ENCODE peak calls at places on chromosomes 4 and X, in seven cellular contexts. G, K, W, R, F, U and E are unnamed samples.

GRCh38 chr4:96952610-96953009 is 1112.7 kb downstream of the PDHA2 start:
- DNase-seq in W (no peak), F (no peak), U (no peak), K (no peak), G (no peak), R (no peak), E (no peak)

GRCh38 chr4:37889849-37890500 is 909 bp upstream of the TBC1D1 start:
- DNase-seq in K (no peak), U (peak; percentile 42), W (peak; percentile 32), G (peak; percentile 26), F (no peak), R (no peak), E (no peak)

GRCh38 chr4:52869196-52869595 is 7.1 kb downstream of the RASL11B start:
- DNase-seq in G (peak; percentile 31), F (no peak), U (peak; percentile 76), W (peak; percentile 46), K (no peak), R (no peak), E (peak; percentile 92)

GRCh38 chrX:5730561-5730960 is 498.1 kb downstream of the NLGN4X start:
- DNase-seq in G (no peak), U (no peak), F (no peak), R (no peak), W (no peak), K (no peak), E (no peak)

GRCh38 chr4:159400782-159401712 is 298.2 kb downstream of the RAPGEF2 start:
- DNase-seq in G (no peak), U (no peak), R (peak; percentile 38), K (no peak), W (no peak), F (no peak), E (no peak)

GRCh38 chr4:54525602-54526001 is 132.2 kb upstream of the KIT start:
- DNase-seq in R (no peak), W (no peak), G (no peak), F (no peak), K (no peak), U (no peak), E (no peak)

GRCh38 chr4:7941111-7942018 is 1.7 kb upstream of the AFAP1 start:
- DNase-seq in R (no peak), G (no peak), F (no peak), W (no peak), K (no peak), U (no peak), E (peak; percentile 47)

GRCh38 chr4:53558061-53558801 is 33.1 kb downstream of the LNX1 start:
- DNase-seq in F (no peak), K (no peak), W (no peak), G (no peak), U (no peak), R (peak; percentile 59), E (no peak)

GRCh38 chr4:75584067-75584466 is 28.2 kb downstream of the ODAPH start:
- DNase-seq in W (no peak), R (no peak), F (no peak), U (no peak), K (no peak), G (no peak), E (no peak)

GRCh38 chrX:50484662-50485061 is 14.0 kb upstream of the DGKK start:
- DNase-seq in G (no peak), W (no peak), K (no peak), U (no peak), R (no peak), F (no peak), E (no peak)

GRCh38 chr4:187258651-187259401 is 535.2 kb upstream of the FAT1 start:
- DNase-seq in K (no peak), R (no peak), G (no peak), W (no peak), F (no peak), U (no peak), E (no peak)

GRCh38 chr4:26294904-26295303 is 25.9 kb upstream of the RBPJ start:
- DNase-seq in K (no peak), U (no peak), W (no peak), G (no peak), R (no peak), F (no peak), E (no peak)

GRCh38 chrX:151929131-151929530 is 16.4 kb downstream of the MAGEA4 start:
- DNase-seq in U (no peak), R (no peak), F (no peak), G (no peak), K (no peak), W (no peak), E (no peak)

GRCh38 chr4:156169861-156170260 is 216.2 kb upstream of the CTSO start:
- DNase-seq in W (no peak), U (no peak), R (no peak), K (no peak), G (no peak), F (no peak), E (no peak)

GRCh38 chr4:118888666-118889312 is at the start of gene SYNPO2:
- DNase-seq in G (peak; percentile 72), R (no peak), U (peak; percentile 84), W (peak; percentile 61), F (peak; percentile 23), K (no peak), E (peak; percentile 95)

GRCh38 chr4:152591361-152591760 is 55.5 kb upstream of the FBXW7 start:
- DNase-seq in R (no peak), F (peak; percentile 35), K (no peak), G (peak; percentile 63), W (peak; percentile 65), U (peak; percentile 62), E (peak; percentile 85)

GRCh38 chr4:87038837-87039715 is 104.3 kb downstream of the AFF1 start:
- DNase-seq in F (no peak), G (peak; percentile 43), U (peak; percentile 41), K (no peak), R (peak; percentile 14), W (no peak), E (no peak)

GRCh38 chr4:1448589-1449420 is 42.6 kb upstream of the NKX1-1 start:
- DNase-seq in K (no peak), U (no peak), F (no peak), R (no peak), G (no peak), W (no peak), E (peak; percentile 77)

GRCh38 chr4:535181-535923 is 36.3 kb downstream of the PIGG start:
- DNase-seq in R (no peak), K (no peak), G (no peak), W (no peak), F (no peak), U (no peak), E (peak; percentile 66)

GRCh38 chrX:72349190-72349589 is 43.5 kb upstream of the CITED1 start:
- DNase-seq in U (no peak), R (no peak), W (no peak), F (no peak), K (no peak), G (no peak), E (no peak)

GRCh38 chr4:52833941-52834525 is 28.1 kb upstream of the RASL11B start:
- DNase-seq in W (no peak), G (no peak), F (no peak), K (no peak), R (no peak), U (no peak), E (no peak)

GRCh38 chr4:48047421-48047844 is 30.9 kb downstream of the NIPAL1 start:
- DNase-seq in R (peak; percentile 80), W (no peak), G (peak; percentile 39), U (no peak), K (peak; percentile 24), F (peak; percentile 55), E (no peak)

GRCh38 chr4:87916636-87917035 is 58.9 kb upstream of the SPP1 start:
- DNase-seq in W (no peak), U (no peak), G (no peak), F (no peak), K (no peak), R (peak; percentile 3), E (no peak)